ENCODE peak calls at places on chromosome X, in four cellular contexts. Z is neural crest cell, W is fibroblast of the aortic adventitia, V is AG09319. L is an unnamed sample.

GRCh38 chrX:23901805-23902204 is 5.9 kb downstream of the APOO start:
- DNase-seq in Z (peak), W (peak), V (peak), L (peak)

GRCh38 chrX:40845331-40845911 is 110.1 kb upstream of the MED14 start:
- DNase-seq in Z (no peak), W (peak), V (peak), L (no peak)

GRCh38 chrX:102338162-102338561 is 91.2 kb downstream of the NXF2 start:
- DNase-seq in Z (no peak), W (no peak), V (no peak), L (no peak)

GRCh38 chrX:20066968-20067708 is 49.6 kb downstream of the MAP7D2 start:
- DNase-seq in Z (no peak), W (peak), V (peak), L (peak)

GRCh38 chrX:17547658-17548057 is 172.7 kb downstream of the NHS start:
- DNase-seq in Z (no peak), W (peak), V (peak), L (no peak)

GRCh38 chrX:120604359-120604782 is 470 bp downstream of the MCTS1 start:
- DNase-seq in Z (no peak), W (peak), V (no peak), L (peak)

GRCh38 chrX:45142185-45142584 is 58.5 kb downstream of the DIPK2B start:
- DNase-seq in Z (no peak), W (no peak), V (no peak), L (no peak)

GRCh38 chrX:65581661-65582339 is 47.2 kb upstream of the LAS1L start:
- DNase-seq in Z (peak), W (peak), V (no peak), L (peak)

GRCh38 chrX:42992199-42992943 is 214.4 kb upstream of the PPP1R2C start:
- DNase-seq in Z (no peak), W (no peak), V (no peak), L (no peak)

GRCh38 chrX:106791495-106791894 is 11.0 kb upstream of the TBC1D8B start:
- DNase-seq in Z (no peak), W (peak), V (no peak), L (no peak)
- TF ChIP-seq CTCF in Z (peak), W (peak), V (peak), L (no peak)

GRCh38 chrX:48470110-48470832 is at the start of gene SLC38A5:
- DNase-seq in Z (no peak), W (no peak), V (no peak), L (no peak)

GRCh38 chrX:48471504-48471903 is 1.4 kb upstream of the SLC38A5 start:
- DNase-seq in Z (no peak), W (no peak), V (no peak), L (no peak)

GRCh38 chrX:48472225-48472624 is 2.2 kb upstream of the SLC38A5 start:
- DNase-seq in Z (no peak), W (no peak), V (no peak), L (no peak)

GRCh38 chrX:48468693-48469691 is 1.1 kb downstream of the SLC38A5 start:
- DNase-seq in Z (no peak), W (no peak), V (no peak), L (peak)

GRCh38 chrX:48470833-48471118 is 716 bp upstream of the SLC38A5 start:
- DNase-seq in Z (no peak), W (no peak), V (no peak), L (no peak)
- TF ChIP-seq CTCF in Z (no peak), W (no peak), V (no peak), L (no peak)

DNA sequence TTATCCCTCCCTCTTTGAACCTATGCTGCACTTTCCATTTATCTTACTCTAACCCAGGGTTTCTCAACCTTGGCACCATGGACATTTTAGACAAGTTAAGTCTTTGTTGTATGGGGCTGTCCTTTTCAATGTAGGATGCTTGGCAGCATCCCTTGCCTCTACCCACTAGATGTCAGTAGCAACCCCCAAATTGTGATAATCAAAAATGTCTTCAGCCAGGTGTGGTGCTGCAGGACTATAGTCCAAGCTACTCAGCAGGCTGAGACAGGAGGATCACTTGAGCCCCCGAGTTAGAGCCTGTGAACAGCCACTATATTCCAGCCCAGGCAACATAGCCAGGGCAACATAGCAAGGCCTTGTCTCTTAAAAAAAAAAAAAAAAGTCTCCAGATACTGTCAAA is 7.0 kb downstream of the LRCH2 start:
- DNase-seq in Z (no peak), W (peak), V (no peak), L (no peak)
- TF ChIP-seq CTCF in Z (peak), W (peak), V (peak), L (no peak)

GRCh38 chrX:130395341-130395740 is 6.4 kb upstream of the RBMX2 start:
- DNase-seq in Z (no peak), W (no peak), V (no peak), L (no peak)

DNA sequence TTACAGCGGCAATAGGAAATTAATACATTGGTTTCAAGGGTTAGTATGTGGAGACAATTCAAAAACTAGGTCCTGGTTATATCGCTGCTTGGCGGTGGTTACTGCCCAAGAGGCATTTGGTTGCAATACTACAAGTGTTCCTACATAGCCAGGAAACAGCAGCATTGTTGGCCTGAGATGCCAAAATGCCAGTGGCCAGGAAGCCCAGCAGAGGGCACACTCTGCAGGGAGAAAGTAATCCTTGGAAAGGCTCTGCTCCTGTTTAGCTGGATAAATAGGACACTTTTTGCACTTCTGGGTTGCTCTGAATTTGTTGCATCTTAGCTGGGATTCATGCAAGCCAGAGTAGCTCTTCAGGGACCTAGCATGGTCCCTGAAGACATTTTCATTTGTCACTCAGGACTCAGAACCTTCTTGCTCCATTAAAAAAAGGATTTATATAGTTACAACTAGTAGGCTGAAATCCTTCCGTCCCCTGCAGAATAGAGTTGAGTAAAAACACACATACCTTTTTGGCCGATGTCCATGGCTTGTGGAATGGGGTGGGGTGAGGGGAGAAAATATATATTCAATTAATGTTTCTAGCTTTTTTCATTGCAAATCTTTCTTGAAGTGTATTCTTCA is 8.1 kb upstream of the GPR119 start:
- DNase-seq in Z (peak), W (peak), V (peak), L (peak)
- TF ChIP-seq CTCF in Z (peak), W (peak), V (peak), L (peak)

DNA sequence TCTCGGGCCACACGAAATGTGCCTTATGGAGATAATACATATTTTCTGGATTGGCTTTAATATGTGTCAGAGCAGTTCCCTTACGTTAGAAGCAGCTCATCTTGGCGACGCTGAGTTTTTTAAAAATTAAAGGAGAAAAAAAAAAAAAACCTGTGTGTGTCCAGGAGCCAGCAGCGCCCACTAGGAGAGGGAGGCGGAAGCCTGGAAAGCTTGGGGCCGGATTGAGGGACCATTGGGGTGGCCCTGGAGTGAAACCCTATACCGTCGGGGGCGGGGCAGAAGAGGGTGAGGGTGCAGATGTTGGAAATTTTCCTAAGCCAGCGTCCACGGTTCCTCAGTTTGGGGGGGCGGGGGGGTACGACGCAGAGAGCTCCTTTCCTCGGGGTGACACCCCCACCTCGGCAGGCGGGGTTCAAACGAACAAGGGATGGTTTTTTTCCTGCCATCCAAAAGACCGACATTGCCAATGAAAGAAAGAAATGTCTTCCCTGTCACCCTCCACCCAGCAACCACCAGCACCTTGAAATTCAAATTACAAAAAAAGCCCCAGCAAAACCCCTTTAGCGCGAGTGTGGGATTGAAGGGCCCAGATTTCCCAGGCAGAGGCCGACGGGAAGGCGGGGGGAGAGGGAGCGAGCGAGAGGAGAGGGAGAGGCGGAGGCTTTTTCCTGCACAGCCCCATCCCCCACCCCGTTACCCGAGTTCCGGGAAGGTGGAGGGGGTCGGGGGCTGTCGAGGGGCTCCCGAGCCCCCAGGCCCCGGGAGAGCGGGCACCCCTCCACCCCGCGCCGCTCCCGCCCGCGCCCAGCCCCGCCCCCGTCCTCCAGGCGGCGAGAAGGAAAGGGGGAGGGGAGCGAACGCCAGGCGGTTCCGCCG is 868 bp downstream of the SMARCA1 start:
- DNase-seq in Z (peak), W (peak), V (no peak), L (peak)
- TF ChIP-seq CTCF in Z (peak), W (peak), V (peak), L (no peak)

L was measured in GM20000.